ENCODE peak calls at places on chromosomes 13 and 19, in six cellular contexts. E is activated naive CD4-positive, alpha-beta T cell; J is sigmoid colon; U is T-helper 1 cell; L is KBM-7; V is activated CD4-positive, alpha-beta T cell treated with anti-CD3 and anti-CD28 coated beads for 24 hours. Q is an unnamed sample.

GRCh38 chr19:6509118-6509971 is 7.2 kb upstream of the TUBB4A start:
- DNase-seq in E (no peak), J (peak; percentile 70), U (no peak), L (no peak), V (no peak), Q (no peak)

GRCh38 chr19:3857449-3858003 is 11.3 kb downstream of the ZFR2 start:
- DNase-seq in E (no peak), J (no peak), U (no peak), L (no peak), V (no peak), Q (peak; percentile 5)

GRCh38 chr13:98485561-98485960 is 91.3 kb downstream of the STK24 start:
- DNase-seq in E (no peak), J (no peak), U (no peak), L (no peak), V (no peak), Q (no peak)

GRCh38 chr19:19538077-19538764 is at the start of gene CILP2:
- DNase-seq in E (no peak), J (peak; percentile 68), U (peak; percentile 39), L (no peak), V (no peak), Q (no peak)

GRCh38 chr19:6667114-6667627 is 2.8 kb downstream of the TNFSF14 start:
- DNase-seq in E (no peak), J (no peak), U (no peak), L (no peak), V (no peak), Q (no peak)

GRCh38 chr19:35045667-35046300 is 4.3 kb downstream of the HPN start:
- DNase-seq in E (no peak), J (no peak), U (no peak), L (peak; percentile 87), V (no peak), Q (no peak)

GRCh38 chr19:43765109-43765876 is 10.5 kb upstream of the SMG9 start:
- DNase-seq in E (no peak), J (peak; percentile 87), U (peak; percentile 54), L (peak; percentile 71), V (peak; percentile 66), Q (peak; percentile 86)

GRCh38 chr13:100525453-100526298 is 62.9 kb downstream of the GGACT start:
- DNase-seq in E (no peak), J (peak; percentile 39), U (no peak), L (no peak), V (no peak), Q (no peak)

GRCh38 chr19:31461814-31462539 is 112.7 kb upstream of the TSHZ3 start:
- DNase-seq in E (no peak), J (no peak), U (no peak), L (no peak), V (no peak), Q (no peak)

GRCh38 chr13:31885994-31886393 is 145.6 kb upstream of the FRY start:
- DNase-seq in E (no peak), J (no peak), U (no peak), L (peak; percentile 61), V (no peak), Q (no peak)

GRCh38 chr13:31731923-31732322 is 7.4 kb upstream of the RXFP2 start:
- DNase-seq in E (no peak), J (no peak), U (no peak), L (peak; percentile 8), V (no peak), Q (no peak)

GRCh38 chr19:47514151-47514868 is 553 bp downstream of the NAPA start:
- DNase-seq in E (peak; percentile 35), J (peak; percentile 78), U (no peak), L (no peak), V (no peak), Q (no peak)

GRCh38 chr19:2332341-2333026 is 4.0 kb downstream of the SPPL2B start:
- DNase-seq in E (no peak), J (no peak), U (peak; percentile 46), L (no peak), V (no peak), Q (no peak)

GRCh38 chr13:21616205-21616604 is 12.2 kb upstream of the MICU2 start:
- DNase-seq in E (no peak), J (no peak), U (no peak), L (no peak), V (no peak), Q (no peak)

GRCh38 chr19:46107371-46107770 is 17.1 kb downstream of the IGFL3 start:
- DNase-seq in E (no peak), J (no peak), U (no peak), L (no peak), V (no peak), Q (no peak)

GRCh38 chr13:80338781-80339577 is 1.9 kb downstream of the SPRY2 start:
- DNase-seq in E (no peak), J (peak; percentile 85), U (no peak), L (peak; percentile 70), V (no peak), Q (no peak)

GRCh38 chr13:66353664-66354063 is 876.5 kb downstream of the PCDH9 start:
- DNase-seq in E (no peak), J (no peak), U (no peak), L (no peak), V (no peak), Q (no peak)

GRCh38 chr19:41893899-41894298 is 10.9 kb downstream of the ARHGEF1 start:
- DNase-seq in E (no peak), J (no peak), U (no peak), L (peak; percentile 59), V (no peak), Q (no peak)

GRCh38 chr13:112972258-112972657 is 3.2 kb downstream of the MCF2L start:
- DNase-seq in E (no peak), J (no peak), U (no peak), L (no peak), V (no peak), Q (no peak)

GRCh38 chr13:106513025-106513424 is 22.4 kb downstream of the EFNB2 start:
- DNase-seq in E (no peak), J (no peak), U (no peak), L (no peak), V (no peak), Q (peak; percentile 43)

GRCh38 chr19:928471-929259 is 2.8 kb downstream of the ARID3A start:
- DNase-seq in E (no peak), J (no peak), U (no peak), L (no peak), V (no peak), Q (no peak)

GRCh38 chr13:45623516-45624090 is 8.1 kb upstream of the ERICH6B start:
- DNase-seq in E (no peak), J (no peak), U (no peak), L (peak; percentile 41), V (no peak), Q (no peak)

GRCh38 chr13:33454844-33455256 is 169.3 kb upstream of the STARD13 start:
- DNase-seq in E (no peak), J (no peak), U (no peak), L (no peak), V (no peak), Q (no peak)

GRCh38 chr13:36363464-36363863 is 17.3 kb upstream of the SPART start:
- DNase-seq in E (no peak), J (no peak), U (no peak), L (no peak), V (no peak), Q (no peak)

GRCh38 chr13:30388401-30389283 is 33.7 kb upstream of the UBE2L5 start:
- DNase-seq in E (no peak), J (peak; percentile 90), U (no peak), L (peak; percentile 53), V (no peak), Q (no peak)

GRCh38 chr19:51339313-51339686 is 2.6 kb downstream of the VSIG10L start:
- DNase-seq in E (no peak), J (no peak), U (no peak), L (no peak), V (no peak), Q (no peak)

GRCh38 chr13:113545455-113545930 is 39.1 kb upstream of the TFDP1 start:
- DNase-seq in E (no peak), J (no peak), U (no peak), L (no peak), V (no peak), Q (no peak)

GRCh38 chr19:16060294-16060693 is 16.0 kb upstream of the TPM4 start:
- DNase-seq in E (no peak), J (no peak), U (no peak), L (no peak), V (no peak), Q (no peak)

GRCh38 chr19:14147797-14148605 is 11.6 kb upstream of the ASF1B start:
- DNase-seq in E (no peak), J (peak; percentile 91), U (peak; percentile 33), L (peak; percentile 56), V (peak; percentile 17), Q (peak; percentile 7)

Q was measured in kidney epithelial cell.